ENCODE peak calls at places on chromosomes 6 and 20, in five cellular contexts. M is anterior cingulate cortex, Y is cardiac muscle cell, C is heart right ventricle, T is EH. I is an unnamed sample.

GRCh38 chr6:129212081-129212480 is 329.1 kb downstream of the LAMA2 start:
- DNase-seq in C (no peak), T (peak), Y (no peak), M (no peak), I (peak)

GRCh38 chr6:158029668-158030230 is 48.1 kb downstream of the SYNJ2 start:
- DNase-seq in C (no peak), T (no peak), M (no peak), Y (no peak), I (no peak)

GRCh38 chr20:43138061-43138860 is 51.4 kb downstream of the PTPRT start:
- DNase-seq in M (peak), Y (no peak), T (no peak), C (no peak), I (no peak)

GRCh38 chr20:1949711-1950110 is 44.1 kb downstream of the PDYN start:
- DNase-seq in C (no peak), M (peak), Y (no peak), T (no peak), I (no peak)

GRCh38 chr20:22807646-22808045 is 223.3 kb upstream of the FOXA2 start:
- DNase-seq in M (no peak), C (no peak), T (no peak), Y (no peak), I (no peak)

GRCh38 chr6:21348462-21349195 is 244.9 kb upstream of the SOX4 start:
- DNase-seq in C (peak), M (no peak), Y (peak), T (peak), I (no peak)

GRCh38 chr20:35523298-35523888 is 6.1 kb downstream of the C20orf173 start:
- DNase-seq in C (no peak), Y (no peak), T (peak), M (no peak), I (peak)

GRCh38 chr6:69887026-69887425 is 20.7 kb downstream of the COL19A1 start:
- DNase-seq in Y (no peak), T (no peak), C (no peak), M (no peak), I (no peak)

GRCh38 chr20:17822039-17822438 is 122.3 kb downstream of the BANF2 start:
- DNase-seq in M (no peak), C (no peak), Y (no peak), T (peak), I (no peak)

GRCh38 chr6:42239333-42239732 is 21.7 kb upstream of the MRPS10 start:
- DNase-seq in T (no peak), Y (no peak), M (no peak), C (no peak), I (no peak)

GRCh38 chr6:167550936-167551633 is 226.2 kb downstream of the TTLL2 start:
- DNase-seq in M (peak), T (no peak), Y (no peak), C (peak), I (no peak)

GRCh38 chr6:36938536-36938935 is 16.0 kb upstream of the PI16 start:
- DNase-seq in Y (no peak), T (peak), M (no peak), C (no peak), I (no peak)

GRCh38 chr6:107132330-107132954 is 17.1 kb upstream of the BEND3 start:
- DNase-seq in M (no peak), Y (peak), T (peak), C (no peak), I (peak)

GRCh38 chr20:32752458-32753250 is 9.4 kb upstream of the COMMD7 start:
- DNase-seq in T (peak), Y (peak), C (no peak), M (no peak), I (no peak)

I was measured in HAP-1.